ENCODE peak calls at places on chromosomes 4 and X, in ten cellular contexts. One of them, this sample, is unnamed.

GRCh38 chr4:42608551-42608950 is 48.4 kb downstream of the ATP8A1 start:
- DNase-seq in transverse colon: no peak
- DNase-seq in SK-N-SH: no peak
- DNase-seq in sigmoid colon: no peak
- DNase-seq in stomach: no peak
- DNase-seq in HCT116: no peak
- DNase-seq in HL-60: no peak
- DNase-seq in GM12891: no peak
- DNase-seq in breast epithelium: no peak
- DNase-seq in Panc1: no peak
- DNase-seq in this sample: no peak

GRCh38 chr4:60992037-60992436 is 208.1 kb upstream of the ADGRL3 start:
- DNase-seq in Panc1: no peak
- DNase-seq in HCT116: no peak
- DNase-seq in HL-60: no peak
- DNase-seq in stomach: no peak
- DNase-seq in GM12891: no peak
- DNase-seq in breast epithelium: no peak
- DNase-seq in SK-N-SH: no peak
- DNase-seq in sigmoid colon: no peak
- DNase-seq in transverse colon: no peak
- DNase-seq in this sample: no peak

GRCh38 chr4:98092833-98093439 is 50.3 kb downstream of the STPG2 start:
- DNase-seq in HL-60: no peak
- DNase-seq in Panc1: no peak
- DNase-seq in sigmoid colon: no peak
- DNase-seq in stomach: no peak
- DNase-seq in breast epithelium: no peak
- DNase-seq in SK-N-SH: no peak
- DNase-seq in HCT116: peak; percentile 27
- DNase-seq in GM12891: no peak
- DNase-seq in transverse colon: no peak
- DNase-seq in this sample: no peak

GRCh38 chrX:39766085-39766726 is 331.6 kb downstream of the BCOR start:
- DNase-seq in stomach: no peak
- DNase-seq in GM12891: no peak
- DNase-seq in HL-60: no peak
- DNase-seq in sigmoid colon: no peak
- DNase-seq in Panc1: no peak
- DNase-seq in transverse colon: no peak
- DNase-seq in breast epithelium: no peak
- DNase-seq in HCT116: no peak
- DNase-seq in SK-N-SH: no peak
- DNase-seq in this sample: no peak

GRCh38 chr4:21276046-21276445 is 575.8 kb downstream of the PACRGL start:
- DNase-seq in breast epithelium: no peak
- DNase-seq in HL-60: no peak
- DNase-seq in SK-N-SH: no peak
- DNase-seq in GM12891: no peak
- DNase-seq in HCT116: no peak
- DNase-seq in sigmoid colon: no peak
- DNase-seq in Panc1: no peak
- DNase-seq in transverse colon: no peak
- DNase-seq in stomach: no peak
- DNase-seq in this sample: no peak

GRCh38 chr4:127686656-127687055 is 43.5 kb upstream of the SLC25A31 start:
- DNase-seq in stomach: no peak
- DNase-seq in SK-N-SH: no peak
- DNase-seq in Panc1: no peak
- DNase-seq in breast epithelium: no peak
- DNase-seq in HCT116: peak; percentile 45
- DNase-seq in HL-60: no peak
- DNase-seq in sigmoid colon: no peak
- DNase-seq in transverse colon: no peak
- DNase-seq in GM12891: no peak
- DNase-seq in this sample: no peak

GRCh38 chrX:130636277-130636676 is 234.5 kb downstream of the RBMX2 start:
- DNase-seq in HCT116: no peak
- DNase-seq in SK-N-SH: no peak
- DNase-seq in stomach: no peak
- DNase-seq in sigmoid colon: no peak
- DNase-seq in HL-60: no peak
- DNase-seq in transverse colon: no peak
- DNase-seq in GM12891: no peak
- DNase-seq in breast epithelium: no peak
- DNase-seq in Panc1: no peak
- DNase-seq in this sample: no peak

GRCh38 chrX:69968956-69969355 is 80.8 kb downstream of the AWAT2 start:
- DNase-seq in stomach: no peak
- DNase-seq in Panc1: no peak
- DNase-seq in GM12891: no peak
- DNase-seq in sigmoid colon: no peak
- DNase-seq in SK-N-SH: no peak
- DNase-seq in breast epithelium: no peak
- DNase-seq in HL-60: no peak
- DNase-seq in HCT116: no peak
- DNase-seq in transverse colon: no peak
- DNase-seq in this sample: no peak

GRCh38 chr4:47213106-47213505 is 181.7 kb downstream of the GABRB1 start:
- DNase-seq in sigmoid colon: no peak
- DNase-seq in stomach: no peak
- DNase-seq in HCT116: no peak
- DNase-seq in breast epithelium: no peak
- DNase-seq in HL-60: no peak
- DNase-seq in GM12891: no peak
- DNase-seq in SK-N-SH: no peak
- DNase-seq in Panc1: no peak
- DNase-seq in transverse colon: no peak
- DNase-seq in this sample: no peak

GRCh38 chrX:46582964-46583363 is 9.4 kb downstream of the CHST7 start:
- DNase-seq in Panc1: no peak
- DNase-seq in transverse colon: no peak
- DNase-seq in sigmoid colon: no peak
- DNase-seq in stomach: no peak
- DNase-seq in HL-60: no peak
- DNase-seq in GM12891: no peak
- DNase-seq in HCT116: no peak
- DNase-seq in SK-N-SH: no peak
- DNase-seq in breast epithelium: no peak
- DNase-seq in this sample: no peak

GRCh38 chrX:40154853-40155616 is 57.3 kb upstream of the BCOR start:
- DNase-seq in Panc1: no peak
- DNase-seq in stomach: peak; percentile 81
- DNase-seq in SK-N-SH: peak; percentile 87
- DNase-seq in transverse colon: peak; percentile 66
- DNase-seq in HCT116: no peak
- DNase-seq in breast epithelium: no peak
- DNase-seq in GM12891: no peak
- DNase-seq in sigmoid colon: peak; percentile 88
- DNase-seq in HL-60: peak; percentile 87
- DNase-seq in this sample: no peak

GRCh38 chr4:93751410-93751809 is 77.1 kb upstream of the ATOH1 start:
- DNase-seq in GM12891: no peak
- DNase-seq in transverse colon: no peak
- DNase-seq in HCT116: no peak
- DNase-seq in sigmoid colon: no peak
- DNase-seq in stomach: no peak
- DNase-seq in HL-60: no peak
- DNase-seq in Panc1: no peak
- DNase-seq in SK-N-SH: no peak
- DNase-seq in breast epithelium: no peak
- DNase-seq in this sample: no peak

GRCh38 chr4:27518876-27519275 is 658.2 kb downstream of the STIM2 start:
- DNase-seq in GM12891: no peak
- DNase-seq in HL-60: no peak
- DNase-seq in Panc1: no peak
- DNase-seq in breast epithelium: no peak
- DNase-seq in stomach: no peak
- DNase-seq in HCT116: no peak
- DNase-seq in SK-N-SH: no peak
- DNase-seq in sigmoid colon: no peak
- DNase-seq in transverse colon: no peak
- DNase-seq in this sample: no peak

GRCh38 chrX:54292755-54293154 is 65.1 kb downstream of the WNK3 start:
- DNase-seq in transverse colon: no peak
- DNase-seq in breast epithelium: no peak
- DNase-seq in SK-N-SH: no peak
- DNase-seq in GM12891: no peak
- DNase-seq in HL-60: no peak
- DNase-seq in sigmoid colon: no peak
- DNase-seq in Panc1: no peak
- DNase-seq in stomach: no peak
- DNase-seq in HCT116: no peak
- DNase-seq in this sample: no peak

GRCh38 chrX:42680651-42681050 is 97.3 kb downstream of the PPP1R2C start:
- DNase-seq in GM12891: no peak
- DNase-seq in transverse colon: no peak
- DNase-seq in breast epithelium: no peak
- DNase-seq in HL-60: no peak
- DNase-seq in HCT116: no peak
- DNase-seq in sigmoid colon: no peak
- DNase-seq in SK-N-SH: no peak
- DNase-seq in Panc1: no peak
- DNase-seq in stomach: no peak
- DNase-seq in this sample: no peak

GRCh38 chr4:83217721-83218522 is 66.7 kb downstream of the COQ2 start:
- DNase-seq in breast epithelium: no peak
- DNase-seq in GM12891: peak; percentile 54
- DNase-seq in Panc1: no peak
- DNase-seq in HL-60: no peak
- DNase-seq in stomach: peak; percentile 35
- DNase-seq in transverse colon: peak; percentile 47
- DNase-seq in sigmoid colon: no peak
- DNase-seq in SK-N-SH: no peak
- DNase-seq in HCT116: no peak
- DNase-seq in this sample: peak; percentile 54

GRCh38 chr4:151247395-151247794 is 29.6 kb upstream of the PRSS48 start:
- DNase-seq in stomach: no peak
- DNase-seq in GM12891: no peak
- DNase-seq in SK-N-SH: no peak
- DNase-seq in Panc1: no peak
- DNase-seq in HCT116: no peak
- DNase-seq in HL-60: no peak
- DNase-seq in breast epithelium: no peak
- DNase-seq in transverse colon: no peak
- DNase-seq in sigmoid colon: no peak
- DNase-seq in this sample: no peak
- TF ChIP-seq POLR2AphosphoS5 in stomach: no peak
- TF ChIP-seq POLR2AphosphoS5 in GM12891: no peak
- TF ChIP-seq POLR2AphosphoS5 in SK-N-SH: no peak
- TF ChIP-seq POLR2AphosphoS5 in Panc1: no peak
- TF ChIP-seq POLR2AphosphoS5 in HCT116: no peak
- TF ChIP-seq POLR2AphosphoS5 in HL-60: no peak
- TF ChIP-seq POLR2AphosphoS5 in breast epithelium: no peak
- TF ChIP-seq POLR2AphosphoS5 in transverse colon: no peak
- TF ChIP-seq POLR2AphosphoS5 in sigmoid colon: no peak
- TF ChIP-seq POLR2AphosphoS5 in this sample: no peak

GRCh38 chr4:8195431-8195830 is 3.7 kb upstream of the SH3TC1 start:
- DNase-seq in HL-60: no peak
- DNase-seq in breast epithelium: no peak
- DNase-seq in sigmoid colon: no peak
- DNase-seq in HCT116: no peak
- DNase-seq in SK-N-SH: no peak
- DNase-seq in transverse colon: no peak
- DNase-seq in Panc1: no peak
- DNase-seq in GM12891: no peak
- DNase-seq in stomach: no peak
- DNase-seq in this sample: no peak
- TF ChIP-seq POLR2AphosphoS5 in HL-60: no peak
- TF ChIP-seq POLR2AphosphoS5 in breast epithelium: no peak
- TF ChIP-seq POLR2AphosphoS5 in sigmoid colon: no peak
- TF ChIP-seq POLR2AphosphoS5 in HCT116: no peak
- TF ChIP-seq POLR2AphosphoS5 in SK-N-SH: no peak
- TF ChIP-seq POLR2AphosphoS5 in transverse colon: no peak
- TF ChIP-seq POLR2AphosphoS5 in Panc1: no peak
- TF ChIP-seq POLR2AphosphoS5 in GM12891: no peak
- TF ChIP-seq POLR2AphosphoS5 in stomach: no peak
- TF ChIP-seq POLR2AphosphoS5 in this sample: no peak

DNA sequence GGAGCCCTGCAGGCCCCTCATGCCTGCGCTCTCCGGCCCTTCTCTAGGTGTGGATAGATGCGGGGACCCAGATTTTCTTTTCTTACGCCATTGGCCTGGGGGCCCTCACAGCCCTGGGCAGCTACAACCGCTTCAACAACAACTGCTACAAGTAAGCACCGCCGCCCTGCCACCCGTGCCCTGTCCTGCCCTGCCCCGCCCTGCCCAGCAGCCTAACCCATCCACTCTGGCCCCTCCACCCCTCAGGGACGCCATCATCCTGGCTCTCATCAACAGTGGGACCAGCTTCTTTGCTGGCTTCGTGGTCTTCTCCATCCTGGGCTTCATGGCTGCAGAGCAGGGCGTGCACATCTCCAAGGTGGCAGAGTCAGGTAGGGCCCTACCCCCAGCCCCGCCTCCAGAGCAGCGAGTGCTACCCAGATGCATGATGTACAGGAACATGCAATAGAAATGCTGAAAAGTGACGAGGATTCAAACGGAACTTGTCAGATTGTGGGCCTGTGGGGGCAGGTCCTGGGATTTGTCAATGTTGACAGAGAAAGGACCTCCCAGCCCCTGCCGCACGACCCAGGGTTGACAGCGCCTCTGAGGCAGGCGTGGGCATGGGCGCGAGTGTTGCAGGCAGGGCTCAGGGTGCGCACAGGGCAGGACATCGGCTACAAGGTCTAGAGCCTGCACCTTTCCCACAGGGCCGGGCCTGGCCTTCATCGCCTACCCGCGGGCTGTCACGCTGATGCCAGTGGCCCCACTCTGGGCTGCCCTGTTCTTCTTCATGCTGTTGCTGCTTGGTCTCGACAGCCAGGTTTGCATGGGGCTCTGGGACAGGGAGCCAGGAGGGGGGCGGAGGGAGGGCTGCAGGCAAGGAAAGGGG is 5.7 kb downstream of the SLC6A8 start:
- DNase-seq in Panc1: no peak
- DNase-seq in breast epithelium: no peak
- DNase-seq in stomach: no peak
- DNase-seq in GM12891: no peak
- DNase-seq in sigmoid colon: no peak
- DNase-seq in transverse colon: no peak
- DNase-seq in HL-60: no peak
- DNase-seq in SK-N-SH: no peak
- DNase-seq in HCT116: no peak
- DNase-seq in this sample: no peak
- TF ChIP-seq POLR2AphosphoS5 in Panc1: no peak
- TF ChIP-seq POLR2AphosphoS5 in breast epithelium: no peak
- TF ChIP-seq POLR2AphosphoS5 in stomach: no peak
- TF ChIP-seq POLR2AphosphoS5 in GM12891: no peak
- TF ChIP-seq POLR2AphosphoS5 in sigmoid colon: peak; percentile 38
- TF ChIP-seq POLR2AphosphoS5 in transverse colon: peak; percentile 20
- TF ChIP-seq POLR2AphosphoS5 in HL-60: no peak
- TF ChIP-seq POLR2AphosphoS5 in SK-N-SH: no peak
- TF ChIP-seq POLR2AphosphoS5 in HCT116: no peak
- TF ChIP-seq POLR2AphosphoS5 in this sample: no peak

DNA sequence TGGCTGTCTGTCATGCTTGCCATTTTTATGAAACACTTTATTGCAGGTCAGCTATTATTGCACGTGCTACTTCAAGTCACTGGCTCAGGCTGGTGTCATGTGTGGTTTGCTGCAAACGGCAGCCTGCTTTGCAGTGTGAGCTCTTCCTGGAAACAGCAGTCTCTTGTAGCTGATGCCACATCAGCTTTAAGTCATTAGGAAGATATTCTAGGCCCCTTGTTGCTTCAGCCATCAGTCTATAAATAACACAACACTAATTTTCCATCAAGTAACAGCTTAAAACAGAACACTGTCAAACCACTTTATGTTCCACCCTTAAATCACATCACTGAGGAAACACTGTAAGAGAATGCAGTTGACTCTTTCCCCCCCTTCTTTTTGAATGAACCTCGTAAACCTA is 93.8 kb downstream of the GATB start:
- DNase-seq in SK-N-SH: no peak
- DNase-seq in Panc1: no peak
- DNase-seq in HCT116: no peak
- DNase-seq in breast epithelium: no peak
- DNase-seq in stomach: no peak
- DNase-seq in GM12891: no peak
- DNase-seq in transverse colon: no peak
- DNase-seq in sigmoid colon: no peak
- DNase-seq in HL-60: no peak
- DNase-seq in this sample: no peak
- TF ChIP-seq POLR2AphosphoS5 in SK-N-SH: no peak
- TF ChIP-seq POLR2AphosphoS5 in Panc1: no peak
- TF ChIP-seq POLR2AphosphoS5 in HCT116: no peak
- TF ChIP-seq POLR2AphosphoS5 in breast epithelium: no peak
- TF ChIP-seq POLR2AphosphoS5 in stomach: no peak
- TF ChIP-seq POLR2AphosphoS5 in GM12891: no peak
- TF ChIP-seq POLR2AphosphoS5 in transverse colon: no peak
- TF ChIP-seq POLR2AphosphoS5 in sigmoid colon: no peak
- TF ChIP-seq POLR2AphosphoS5 in HL-60: no peak
- TF ChIP-seq POLR2AphosphoS5 in this sample: no peak